ENCODE peak calls at places on chromosome 16, in nine cellular contexts. C is Peyer's patch, F is NCI-H345, V is dorsolateral prefrontal cortex, J is KG1, R is CMK, E is ureter, B is B cell, G is NCI-H187 treated with DMSO at 0.1 percent for 48 hours. I is an unnamed sample.

GRCh38 chr16:66378739-66379570 is 12.5 kb downstream of the CDH5 start:
- DNase-seq in V (no peak), J (no peak), R (no peak), B (peak), G (no peak), C (no peak), E (no peak), F (no peak), I (no peak)

GRCh38 chr16:29820730-29821662 is 734 bp downstream of the MVP start:
- DNase-seq in F (no peak), C (peak), E (peak), R (no peak), J (no peak), B (peak), G (no peak), V (no peak), I (no peak)

GRCh38 chr16:86303787-86304685 is 206.3 kb upstream of the FOXF1 start:
- DNase-seq in R (no peak), E (peak), V (no peak), C (peak), F (no peak), B (no peak), G (no peak), J (no peak), I (no peak)

GRCh38 chr16:77596243-77596642 is 126.1 kb upstream of the NUDT7 start:
- DNase-seq in E (no peak), F (no peak), C (no peak), B (no peak), R (no peak), V (no peak), J (no peak), G (no peak), I (no peak)

GRCh38 chr16:56686758-56687157 is 4.5 kb downstream of the MT1X start:
- DNase-seq in V (no peak), R (no peak), B (no peak), G (no peak), E (no peak), F (no peak), C (no peak), J (no peak), I (no peak)

GRCh38 chr16:56428087-56428486 is 2.7 kb upstream of the AMFR start:
- DNase-seq in V (no peak), R (no peak), C (no peak), F (no peak), E (no peak), G (no peak), J (no peak), B (no peak), I (no peak)

GRCh38 chr16:65120811-65121721 is 797 bp downstream of the CDH11 start:
- DNase-seq in R (no peak), F (no peak), V (peak), G (no peak), E (no peak), J (no peak), B (no peak), C (no peak), I (no peak)

GRCh38 chr16:3017806-3018506 is at the start of gene CLDN6:
- DNase-seq in F (peak), R (no peak), B (no peak), C (no peak), G (no peak), J (no peak), V (no peak), E (no peak), I (no peak)

GRCh38 chr16:10847166-10847565 is 28.6 kb upstream of the TVP23A start:
- DNase-seq in G (no peak), C (no peak), V (no peak), R (no peak), E (no peak), J (no peak), B (no peak), F (no peak), I (no peak)

GRCh38 chr16:77285676-77286075 is 86.5 kb downstream of the SYCE1L start:
- DNase-seq in G (no peak), V (no peak), F (no peak), B (no peak), C (no peak), R (no peak), E (no peak), J (no peak), I (no peak)

I was measured in NCI-H1417 treated with DMSO at 0.1 percent for 48 hours.